ENCODE peak calls at places on chromosomes 1 and 21, in seven cellular contexts. A is anterior cingulate cortex, V is KBM-7, B is mesendoderm, T is psoas muscle, F is HEK293T, L is H9. Y is an unnamed sample.

GRCh38 chr1:156076609-156077429 is 5.4 kb downstream of the MEX3A start:
- DNase-seq in A (no peak), V (no peak), B (no peak), T (peak), F (no peak), L (peak), Y (no peak)

GRCh38 chr1:6521502-6521901 is 30.0 kb upstream of the PLEKHG5 start:
- DNase-seq in A (no peak), V (no peak), B (no peak), T (no peak), F (no peak), L (no peak), Y (no peak)

GRCh38 chr1:151372411-151372934 is at the start of gene SELENBP1:
- DNase-seq in A (peak), V (no peak), B (peak), T (peak), F (peak), L (peak), Y (no peak)

GRCh38 chr21:35280221-35280620 is 231.1 kb upstream of the RUNX1 start:
- DNase-seq in A (no peak), V (no peak), B (no peak), T (no peak), F (no peak), L (no peak), Y (no peak)

GRCh38 chr1:9417695-9418094 is 121.6 kb upstream of the SLC25A33 start:
- DNase-seq in A (no peak), V (no peak), B (no peak), T (no peak), F (no peak), L (no peak), Y (no peak)

GRCh38 chr1:158943059-158943458 is 11.7 kb downstream of the PYHIN1 start:
- DNase-seq in A (no peak), V (no peak), B (no peak), T (no peak), F (no peak), L (no peak), Y (no peak)

GRCh38 chr1:151839457-151840409 is at the start of gene C2CD4D:
- DNase-seq in A (peak), V (no peak), B (peak), T (no peak), F (no peak), L (peak), Y (peak)

GRCh38 chr1:40774266-40774998 is 9.2 kb upstream of the KCNQ4 start:
- DNase-seq in A (no peak), V (peak), B (peak), T (peak), F (peak), L (peak), Y (peak)

GRCh38 chr21:44800971-44801467 is 601 bp downstream of the UBE2G2 start:
- DNase-seq in A (no peak), V (peak), B (peak), T (no peak), F (peak), L (no peak), Y (no peak)

GRCh38 chr21:20459838-20460237 is 538.4 kb upstream of the NCAM2 start:
- DNase-seq in A (no peak), V (no peak), B (no peak), T (no peak), F (no peak), L (no peak), Y (no peak)

GRCh38 chr21:36825683-36826082 is 126.8 kb downstream of the SIM2 start:
- DNase-seq in A (no peak), V (no peak), B (no peak), T (no peak), F (no peak), L (no peak), Y (no peak)

GRCh38 chr1:78419309-78419708 is 71.5 kb upstream of the PTGFR start:
- DNase-seq in A (no peak), V (no peak), B (no peak), T (no peak), F (no peak), L (no peak), Y (no peak)

GRCh38 chr1:94020764-94021579 is 100.0 kb downstream of the ABCA4 start:
- DNase-seq in A (no peak), V (no peak), B (peak), T (no peak), F (no peak), L (no peak), Y (no peak)

GRCh38 chr1:167935252-167936067 is 1.0 kb upstream of the DCAF6 start:
- DNase-seq in A (no peak), V (peak), B (peak), T (no peak), F (peak), L (no peak), Y (peak)

GRCh38 chr21:33691945-33692594 is 49.8 kb downstream of the ITSN1 start:
- DNase-seq in A (no peak), V (no peak), B (peak), T (no peak), F (peak), L (no peak), Y (no peak)

GRCh38 chr21:29725025-29725736 is 214.6 kb downstream of the GRIK1 start:
- DNase-seq in A (no peak), V (no peak), B (no peak), T (no peak), F (no peak), L (no peak), Y (no peak)

GRCh38 chr1:205369621-205370230 is 13.0 kb upstream of the KLHDC8A start:
- DNase-seq in A (no peak), V (no peak), B (no peak), T (no peak), F (no peak), L (no peak), Y (no peak)

GRCh38 chr1:148372731-148373130 is 110.4 kb downstream of the PPIAL4G start:
- DNase-seq in A (no peak), V (no peak), B (no peak), T (no peak), F (no peak), L (no peak), Y (no peak)

GRCh38 chr1:165187020-165187628 is 169.4 kb downstream of the LMX1A start:
- DNase-seq in A (no peak), V (no peak), B (no peak), T (no peak), F (no peak), L (no peak), Y (no peak)

GRCh38 chr21:44708213-44708865 is 3.0 kb downstream of the TSPEAR start:
- DNase-seq in A (no peak), V (no peak), B (peak), T (peak), F (no peak), L (peak), Y (no peak)

GRCh38 chr1:211697356-211697755 is 21.9 kb upstream of the NEK2 start:
- DNase-seq in A (no peak), V (no peak), B (no peak), T (no peak), F (no peak), L (no peak), Y (no peak)

GRCh38 chr1:233704125-233704881 is 90.4 kb downstream of the KCNK1 start:
- DNase-seq in A (no peak), V (no peak), B (no peak), T (no peak), F (no peak), L (no peak), Y (no peak)

GRCh38 chr1:186208405-186209129 is 166.5 kb downstream of the TPR start:
- DNase-seq in A (no peak), V (no peak), B (no peak), T (no peak), F (no peak), L (no peak), Y (no peak)

GRCh38 chr1:32249831-32250525 is 1.1 kb upstream of the LCK start:
- DNase-seq in A (no peak), V (peak), B (no peak), T (peak), F (no peak), L (no peak), Y (peak)

GRCh38 chr1:11841245-11842153 is 6.1 kb downstream of the NPPA start:
- DNase-seq in A (no peak), V (no peak), B (no peak), T (no peak), F (no peak), L (no peak), Y (no peak)